ENCODE peak calls at places on chromosomes 5 and 9, in seven cellular contexts. One of them, this sample, is unnamed.

GRCh38 chr9:135212961-135213360 is 125.5 kb downstream of the OLFM1 start:
- DNase-seq in HFFc6: no peak
- DNase-seq in NCI-H1092: no peak
- DNase-seq in germinal center: no peak
- DNase-seq in endothelial cell of umbilical vein: no peak
- DNase-seq in activated CD8-positive, alpha-beta memory T cell treated with anti-CD3 and anti-CD28 coated beads for 48 hours: no peak
- DNase-seq in breast epithelium: no peak
- DNase-seq in this sample: no peak

GRCh38 chr5:73938938-73939320 is 312.9 kb downstream of the ARHGEF28 start:
- DNase-seq in activated CD8-positive, alpha-beta memory T cell treated with anti-CD3 and anti-CD28 coated beads for 48 hours: no peak
- DNase-seq in HFFc6: no peak
- DNase-seq in endothelial cell of umbilical vein: no peak
- DNase-seq in germinal center: no peak
- DNase-seq in NCI-H1092: no peak
- DNase-seq in breast epithelium: no peak
- DNase-seq in this sample: no peak

GRCh38 chr9:116405321-116405720 is 251.7 kb downstream of the PAPPA start:
- DNase-seq in breast epithelium: no peak
- DNase-seq in NCI-H1092: no peak
- DNase-seq in HFFc6: no peak
- DNase-seq in germinal center: no peak
- DNase-seq in endothelial cell of umbilical vein: no peak
- DNase-seq in activated CD8-positive, alpha-beta memory T cell treated with anti-CD3 and anti-CD28 coated beads for 48 hours: no peak
- DNase-seq in this sample: no peak

GRCh38 chr5:11904270-11904906 is at the start of gene CTNND2:
- DNase-seq in endothelial cell of umbilical vein: peak; percentile 1
- DNase-seq in NCI-H1092: no peak
- DNase-seq in HFFc6: no peak
- DNase-seq in breast epithelium: no peak
- DNase-seq in activated CD8-positive, alpha-beta memory T cell treated with anti-CD3 and anti-CD28 coated beads for 48 hours: no peak
- DNase-seq in germinal center: no peak
- DNase-seq in this sample: no peak

GRCh38 chr5:98755406-98755805 is 18.1 kb upstream of the RGMB start:
- DNase-seq in activated CD8-positive, alpha-beta memory T cell treated with anti-CD3 and anti-CD28 coated beads for 48 hours: no peak
- DNase-seq in endothelial cell of umbilical vein: no peak
- DNase-seq in breast epithelium: no peak
- DNase-seq in NCI-H1092: no peak
- DNase-seq in germinal center: no peak
- DNase-seq in HFFc6: peak; percentile 72
- DNase-seq in this sample: no peak

GRCh38 chr9:97293207-97293721 is 14.2 kb upstream of the CCDC180 start:
- DNase-seq in breast epithelium: no peak
- DNase-seq in HFFc6: peak; percentile 7
- DNase-seq in activated CD8-positive, alpha-beta memory T cell treated with anti-CD3 and anti-CD28 coated beads for 48 hours: no peak
- DNase-seq in germinal center: no peak
- DNase-seq in endothelial cell of umbilical vein: peak; percentile 71
- DNase-seq in NCI-H1092: peak; percentile 24
- DNase-seq in this sample: no peak

GRCh38 chr5:41796061-41796460 is 74.2 kb downstream of the OXCT1 start:
- DNase-seq in germinal center: no peak
- DNase-seq in HFFc6: no peak
- DNase-seq in activated CD8-positive, alpha-beta memory T cell treated with anti-CD3 and anti-CD28 coated beads for 48 hours: no peak
- DNase-seq in breast epithelium: no peak
- DNase-seq in endothelial cell of umbilical vein: peak; percentile 50
- DNase-seq in NCI-H1092: no peak
- DNase-seq in this sample: no peak

GRCh38 chr9:86126998-86127972 is 27.9 kb upstream of the GOLM1 start:
- DNase-seq in breast epithelium: peak; percentile 90
- DNase-seq in germinal center: no peak
- DNase-seq in endothelial cell of umbilical vein: no peak
- DNase-seq in HFFc6: peak; percentile 68
- DNase-seq in activated CD8-positive, alpha-beta memory T cell treated with anti-CD3 and anti-CD28 coated beads for 48 hours: no peak
- DNase-seq in NCI-H1092: peak; percentile 93
- DNase-seq in this sample: no peak

GRCh38 chr9:7186175-7186574 is 428.4 kb downstream of the KDM4C start:
- DNase-seq in NCI-H1092: no peak
- DNase-seq in breast epithelium: no peak
- DNase-seq in germinal center: peak; percentile 35
- DNase-seq in activated CD8-positive, alpha-beta memory T cell treated with anti-CD3 and anti-CD28 coated beads for 48 hours: no peak
- DNase-seq in endothelial cell of umbilical vein: peak; percentile 22
- DNase-seq in HFFc6: peak; percentile 12
- DNase-seq in this sample: no peak

GRCh38 chr5:156486394-156487238 is 159.7 kb downstream of the SGCD start:
- DNase-seq in activated CD8-positive, alpha-beta memory T cell treated with anti-CD3 and anti-CD28 coated beads for 48 hours: no peak
- DNase-seq in NCI-H1092: no peak
- DNase-seq in endothelial cell of umbilical vein: no peak
- DNase-seq in germinal center: no peak
- DNase-seq in breast epithelium: no peak
- DNase-seq in HFFc6: no peak
- DNase-seq in this sample: no peak

GRCh38 chr5:109876941-109877669 is 187.4 kb downstream of the MAN2A1 start:
- DNase-seq in breast epithelium: no peak
- DNase-seq in endothelial cell of umbilical vein: no peak
- DNase-seq in germinal center: no peak
- DNase-seq in HFFc6: peak; percentile 25
- DNase-seq in activated CD8-positive, alpha-beta memory T cell treated with anti-CD3 and anti-CD28 coated beads for 48 hours: no peak
- DNase-seq in NCI-H1092: no peak
- DNase-seq in this sample: no peak

GRCh38 chr9:127112056-127112455 is 10.4 kb downstream of the ANGPTL2 start:
- DNase-seq in germinal center: no peak
- DNase-seq in NCI-H1092: no peak
- DNase-seq in HFFc6: no peak
- DNase-seq in endothelial cell of umbilical vein: no peak
- DNase-seq in breast epithelium: peak; percentile 67
- DNase-seq in activated CD8-positive, alpha-beta memory T cell treated with anti-CD3 and anti-CD28 coated beads for 48 hours: no peak
- DNase-seq in this sample: no peak

GRCh38 chr9:110869931-110870330 is 168.3 kb downstream of the LPAR1 start:
- DNase-seq in endothelial cell of umbilical vein: no peak
- DNase-seq in germinal center: no peak
- DNase-seq in activated CD8-positive, alpha-beta memory T cell treated with anti-CD3 and anti-CD28 coated beads for 48 hours: no peak
- DNase-seq in breast epithelium: no peak
- DNase-seq in NCI-H1092: no peak
- DNase-seq in HFFc6: no peak
- DNase-seq in this sample: no peak

GRCh38 chr9:120441446-120442279 is 138.3 kb downstream of the CDK5RAP2 start:
- DNase-seq in germinal center: no peak
- DNase-seq in HFFc6: peak; percentile 70
- DNase-seq in endothelial cell of umbilical vein: no peak
- DNase-seq in breast epithelium: no peak
- DNase-seq in activated CD8-positive, alpha-beta memory T cell treated with anti-CD3 and anti-CD28 coated beads for 48 hours: no peak
- DNase-seq in NCI-H1092: no peak
- DNase-seq in this sample: no peak

GRCh38 chr5:171484460-171484899 is 65.0 kb downstream of the FGF18 start:
- DNase-seq in activated CD8-positive, alpha-beta memory T cell treated with anti-CD3 and anti-CD28 coated beads for 48 hours: no peak
- DNase-seq in HFFc6: no peak
- DNase-seq in NCI-H1092: no peak
- DNase-seq in breast epithelium: no peak
- DNase-seq in endothelial cell of umbilical vein: peak; percentile 33
- DNase-seq in germinal center: peak; percentile 66
- DNase-seq in this sample: peak; percentile 49

GRCh38 chr5:148974638-148975330 is 88.1 kb downstream of the SH3TC2 start:
- DNase-seq in NCI-H1092: no peak
- DNase-seq in HFFc6: no peak
- DNase-seq in activated CD8-positive, alpha-beta memory T cell treated with anti-CD3 and anti-CD28 coated beads for 48 hours: no peak
- DNase-seq in germinal center: no peak
- DNase-seq in endothelial cell of umbilical vein: peak; percentile 53
- DNase-seq in breast epithelium: no peak
- DNase-seq in this sample: no peak

GRCh38 chr5:6750142-6750840 is 37.1 kb downstream of the TENT4A start:
- DNase-seq in endothelial cell of umbilical vein: no peak
- DNase-seq in NCI-H1092: no peak
- DNase-seq in activated CD8-positive, alpha-beta memory T cell treated with anti-CD3 and anti-CD28 coated beads for 48 hours: no peak
- DNase-seq in breast epithelium: no peak
- DNase-seq in germinal center: no peak
- DNase-seq in HFFc6: no peak
- DNase-seq in this sample: no peak

GRCh38 chr9:78149738-78150291 is 86.1 kb upstream of the CEP78 start:
- DNase-seq in breast epithelium: no peak
- DNase-seq in activated CD8-positive, alpha-beta memory T cell treated with anti-CD3 and anti-CD28 coated beads for 48 hours: no peak
- DNase-seq in NCI-H1092: no peak
- DNase-seq in HFFc6: no peak
- DNase-seq in endothelial cell of umbilical vein: no peak
- DNase-seq in germinal center: no peak
- DNase-seq in this sample: no peak

GRCh38 chr5:18745988-18746615 is 1111.8 kb downstream of the TAF11L14 start:
- DNase-seq in NCI-H1092: peak; percentile 38
- DNase-seq in activated CD8-positive, alpha-beta memory T cell treated with anti-CD3 and anti-CD28 coated beads for 48 hours: no peak
- DNase-seq in breast epithelium: no peak
- DNase-seq in endothelial cell of umbilical vein: peak; percentile 3
- DNase-seq in HFFc6: no peak
- DNase-seq in germinal center: peak; percentile 66
- DNase-seq in this sample: no peak

GRCh38 chr9:27053369-27054057 is 48.0 kb upstream of the LRRC19 start:
- DNase-seq in NCI-H1092: no peak
- DNase-seq in HFFc6: no peak
- DNase-seq in germinal center: no peak
- DNase-seq in activated CD8-positive, alpha-beta memory T cell treated with anti-CD3 and anti-CD28 coated beads for 48 hours: no peak
- DNase-seq in endothelial cell of umbilical vein: peak; percentile 98
- DNase-seq in breast epithelium: no peak
- DNase-seq in this sample: no peak